ENCODE peak calls at places on chromosomes 12 and 14, in eight cellular contexts. Z is foreskin melanocyte, C is progenitor cell of endocrine pancreas, S is C1 segment of cervical spinal cord, N is T-helper 9 cell, K is ELF-1, L is IMR-90, I is NCI-H1417. H is an unnamed sample.
A peak's percentile ranks its signal among the peaks of the same experiment; 100 is the strongest.

GRCh38 chr12:5260591-5261086 is 171.3 kb upstream of the NTF3 start:
- DNase-seq in C (no peak), L (no peak), I (no peak), K (no peak), S (no peak), Z (no peak), N (no peak), H (no peak)

GRCh38 chr12:63917864-63918742 is 73.6 kb downstream of the SRGAP1 start:
- DNase-seq in Z (peak; percentile 93), L (peak; percentile 96), I (no peak), N (no peak), C (no peak), S (no peak), K (no peak), H (peak; percentile 99)

GRCh38 chr12:121803861-121804416 is at the start of gene SETD1B:
- DNase-seq in C (no peak), L (peak; percentile 44), I (peak; percentile 74), Z (no peak), K (peak; percentile 69), S (no peak), N (peak; percentile 41), H (peak; percentile 51)

GRCh38 chr12:1504304-1505150 is 89.9 kb downstream of the FBXL14 start:
- DNase-seq in S (no peak), K (no peak), C (no peak), Z (no peak), L (no peak), N (no peak), I (peak; percentile 40), H (no peak)

GRCh38 chr14:23632461-23633159 is 3.6 kb upstream of the DHRS2 start:
- DNase-seq in L (no peak), Z (no peak), N (no peak), S (no peak), C (no peak), I (peak; percentile 74), K (no peak), H (no peak)

GRCh38 chr14:54209501-54210231 is 187.1 kb upstream of the CDKN3 start:
- DNase-seq in N (no peak), K (no peak), Z (no peak), I (no peak), S (no peak), C (no peak), L (peak; percentile 30), H (peak; percentile 63)

GRCh38 chr14:105885561-105886320 is 359.4 kb downstream of the TMEM121 start:
- DNase-seq in K (no peak), S (no peak), I (no peak), L (no peak), Z (no peak), C (no peak), N (no peak), H (no peak)

GRCh38 chr12:43104524-43104923 is 447.5 kb downstream of the ADAMTS20 start:
- DNase-seq in I (no peak), L (peak; percentile 64), K (no peak), N (no peak), C (no peak), Z (no peak), S (no peak), H (peak; percentile 69)

GRCh38 chr12:121903202-121903601 is 14.6 kb downstream of the PSMD9 start:
- DNase-seq in K (no peak), C (no peak), I (no peak), L (no peak), N (no peak), S (no peak), Z (no peak), H (no peak)

GRCh38 chr12:65163755-65164154 is 5.6 kb upstream of the LEMD3 start:
- DNase-seq in Z (no peak), N (no peak), S (no peak), I (no peak), K (no peak), L (no peak), C (no peak), H (no peak)

GRCh38 chr12:66662729-66663128 is 16.1 kb downstream of the GRIP1 start:
- DNase-seq in N (no peak), S (no peak), Z (peak; percentile 18), L (peak; percentile 33), K (no peak), C (no peak), I (no peak), H (peak; percentile 88)

GRCh38 chr14:91041450-91041849 is 19.0 kb downstream of the RPS6KA5 start:
- DNase-seq in S (no peak), I (peak; percentile 74), L (no peak), C (no peak), Z (no peak), K (no peak), N (no peak), H (no peak)

GRCh38 chr14:103280278-103280917 is 53.6 kb upstream of the EIF5 start:
- DNase-seq in S (no peak), I (no peak), L (no peak), K (no peak), N (no peak), C (no peak), Z (no peak), H (no peak)

GRCh38 chr12:106233011-106233410 is 14.8 kb downstream of the CKAP4 start:
- DNase-seq in Z (no peak), N (no peak), I (no peak), L (no peak), C (no peak), S (no peak), K (no peak), H (no peak)

GRCh38 chr14:94173885-94174621 is at the start of gene PPP4R4:
- DNase-seq in C (peak; percentile 96), L (peak; percentile 70), K (peak; percentile 81), S (peak; percentile 78), Z (peak; percentile 47), N (peak; percentile 89), I (peak; percentile 96), H (peak; percentile 55)

GRCh38 chr14:25953532-25954144 is 644.2 kb downstream of the NOVA1 start:
- DNase-seq in I (no peak), K (no peak), L (no peak), N (no peak), S (no peak), C (no peak), Z (no peak), H (peak; percentile 40)

GRCh38 chr12:8077207-8077606 is 4.9 kb upstream of the NECAP1 start:
- DNase-seq in K (peak; percentile 19), Z (peak; percentile 32), I (peak; percentile 80), S (no peak), C (no peak), N (no peak), L (peak; percentile 62), H (peak; percentile 65)

GRCh38 chr12:120366341-120366705 is 2.6 kb downstream of the MSI1 start:
- DNase-seq in K (no peak), L (no peak), I (no peak), S (no peak), Z (no peak), C (no peak), N (no peak), H (no peak)

GRCh38 chr12:3551386-3551785 is 60.4 kb downstream of the PRMT8 start:
- DNase-seq in C (peak; percentile 10), N (no peak), S (no peak), K (no peak), I (no peak), Z (no peak), L (no peak), H (no peak)

GRCh38 chr14:39318574-39318973 is 84.9 kb downstream of the MIA2 start:
- DNase-seq in S (no peak), K (no peak), C (no peak), N (no peak), Z (no peak), L (peak; percentile 23), I (no peak), H (peak; percentile 4)

GRCh38 chr12:54936736-54937135 is 47.8 kb downstream of the TESPA1 start:
- DNase-seq in S (no peak), I (no peak), K (no peak), Z (no peak), N (no peak), C (no peak), L (no peak), H (peak; percentile 80)

GRCh38 chr14:75615200-75615599 is 36.8 kb downstream of the FLVCR2 start:
- DNase-seq in I (no peak), N (no peak), K (no peak), L (no peak), S (peak; percentile 17), Z (no peak), C (no peak), H (no peak)

GRCh38 chr12:54421175-54421872 is 2.3 kb upstream of the ITGA5 start:
- DNase-seq in K (no peak), I (no peak), Z (no peak), C (no peak), S (no peak), L (peak; percentile 36), N (no peak), H (no peak)

GRCh38 chr14:106670006-106670405 is 1143.6 kb downstream of the TMEM121 start:
- DNase-seq in S (no peak), N (no peak), L (no peak), I (no peak), C (no peak), Z (no peak), K (no peak), H (no peak)

GRCh38 chr12:121858662-121859572 is at the start of gene HPD:
- DNase-seq in S (peak; percentile 44), C (no peak), L (peak; percentile 76), N (no peak), K (peak; percentile 88), Z (no peak), I (no peak), H (peak; percentile 77)

GRCh38 chr12:57128519-57129247 is 400 bp downstream of the LRP1 start:
- DNase-seq in C (no peak), K (no peak), L (no peak), S (no peak), I (peak; percentile 64), Z (no peak), N (no peak), H (no peak)

GRCh38 chr14:35727764-35728163 is 81.3 kb downstream of the RALGAPA1 start:
- DNase-seq in C (no peak), N (no peak), L (no peak), Z (no peak), S (no peak), K (no peak), I (no peak), H (no peak)

GRCh38 chr12:124727244-124727673 is 136.4 kb downstream of the SCARB1 start:
- DNase-seq in N (no peak), Z (peak; percentile 79), S (peak; percentile 29), L (no peak), I (no peak), K (peak; percentile 82), C (no peak), H (peak; percentile 95)

GRCh38 chr12:79055926-79056674 is 191.5 kb downstream of the SYT1 start:
- DNase-seq in K (no peak), N (no peak), L (peak; percentile 92), S (no peak), C (no peak), Z (no peak), I (peak; percentile 77), H (peak; percentile 87)

GRCh38 chr12:93200291-93200917 is 177.3 kb upstream of the NUDT4 start:
- DNase-seq in Z (no peak), K (no peak), S (no peak), C (no peak), N (no peak), I (no peak), L (no peak), H (no peak)

GRCh38 chr12:12818693-12819092 is 5.5 kb downstream of the DDX47 start:
- DNase-seq in L (no peak), I (no peak), Z (no peak), S (no peak), K (no peak), N (no peak), C (no peak), H (no peak)

GRCh38 chr12:124392271-124392990 is 97.5 kb downstream of the RFLNA start:
- DNase-seq in S (peak; percentile 45), Z (no peak), N (no peak), I (peak; percentile 83), C (no peak), K (peak; percentile 91), L (peak; percentile 45), H (no peak)

H was measured in PC-3.